ENCODE peak calls at places on chromosomes 13 and 19, in six cellular contexts. B, R, W, S, J and P are unnamed samples.

GRCh38 chr13:97067342-97067895 is 73.1 kb upstream of the OXGR1 start:
- DNase-seq in W (no peak), S (no peak), R (no peak), J (no peak), B (peak), P (no peak)

GRCh38 chr13:42651936-42652641 is 78.1 kb downstream of the TNFSF11 start:
- DNase-seq in J (no peak), B (no peak), R (no peak), W (no peak), S (no peak), P (no peak)

GRCh38 chr13:28267495-28267894 is 129.2 kb downstream of the PAN3 start:
- DNase-seq in S (no peak), B (no peak), J (no peak), W (no peak), R (no peak), P (no peak)

GRCh38 chr19:40519352-40520322 is 52.8 kb downstream of the SPTBN4 start:
- DNase-seq in B (no peak), W (no peak), S (no peak), R (peak), J (no peak), P (no peak)

GRCh38 chr13:51317262-51317661 is 22.2 kb upstream of the SERPINE3 start:
- DNase-seq in J (no peak), S (no peak), W (no peak), B (peak), R (no peak), P (no peak)

GRCh38 chr19:13154241-13154778 is 4.1 kb downstream of the IER2 start:
- DNase-seq in R (peak), W (peak), J (peak), B (peak), S (peak), P (peak)

GRCh38 chr13:49441846-49442245 is 2.0 kb downstream of the CAB39L start:
- DNase-seq in W (no peak), S (no peak), B (peak), J (no peak), R (no peak), P (no peak)

GRCh38 chr13:31090921-31091624 is 70.6 kb downstream of the HSPH1 start:
- DNase-seq in R (no peak), B (no peak), W (no peak), J (no peak), S (no peak), P (peak)

GRCh38 chr13:74931698-74932433 is 550.1 kb downstream of the TBC1D4 start:
- DNase-seq in J (no peak), R (no peak), B (peak), S (no peak), W (no peak), P (no peak)

GRCh38 chr19:55660404-55660803 is 5.6 kb downstream of the U2AF2 start:
- DNase-seq in J (no peak), W (no peak), R (no peak), B (no peak), S (no peak), P (no peak)

GRCh38 chr19:35142531-35143230 is 374 bp upstream of the FXYD7 start:
- DNase-seq in S (peak), W (no peak), B (no peak), J (no peak), R (peak), P (peak)
- TF ChIP-seq CTCF in S (peak), W (peak), B (peak), J (peak), R (peak), P (peak)

GRCh38 chr13:98476106-98476505 is 100.8 kb downstream of the STK24 start:
- DNase-seq in R (peak), J (no peak), S (no peak), W (no peak), B (no peak), P (no peak)
- H3K4me3 ChIP-seq in R (no peak), J (no peak), S (no peak), W (no peak), B (no peak), P (no peak)

GRCh38 chr19:51111606-51112005 is 3.4 kb upstream of the CTU1 start:
- DNase-seq in R (peak), B (no peak), S (no peak), J (no peak), W (peak), P (no peak)

GRCh38 chr19:51108805-51109146 is 567 bp upstream of the CTU1 start:
- DNase-seq in J (no peak), W (no peak), R (no peak), S (no peak), B (no peak), P (no peak)

GRCh38 chr19:51110666-51110971 is 2.4 kb upstream of the CTU1 start:
- DNase-seq in R (no peak), B (no peak), J (no peak), S (no peak), W (no peak), P (no peak)

GRCh38 chr19:51107406-51108065 is 673 bp downstream of the CTU1 start:
- DNase-seq in W (peak), J (no peak), B (peak), S (no peak), R (peak), P (peak)

DNA sequence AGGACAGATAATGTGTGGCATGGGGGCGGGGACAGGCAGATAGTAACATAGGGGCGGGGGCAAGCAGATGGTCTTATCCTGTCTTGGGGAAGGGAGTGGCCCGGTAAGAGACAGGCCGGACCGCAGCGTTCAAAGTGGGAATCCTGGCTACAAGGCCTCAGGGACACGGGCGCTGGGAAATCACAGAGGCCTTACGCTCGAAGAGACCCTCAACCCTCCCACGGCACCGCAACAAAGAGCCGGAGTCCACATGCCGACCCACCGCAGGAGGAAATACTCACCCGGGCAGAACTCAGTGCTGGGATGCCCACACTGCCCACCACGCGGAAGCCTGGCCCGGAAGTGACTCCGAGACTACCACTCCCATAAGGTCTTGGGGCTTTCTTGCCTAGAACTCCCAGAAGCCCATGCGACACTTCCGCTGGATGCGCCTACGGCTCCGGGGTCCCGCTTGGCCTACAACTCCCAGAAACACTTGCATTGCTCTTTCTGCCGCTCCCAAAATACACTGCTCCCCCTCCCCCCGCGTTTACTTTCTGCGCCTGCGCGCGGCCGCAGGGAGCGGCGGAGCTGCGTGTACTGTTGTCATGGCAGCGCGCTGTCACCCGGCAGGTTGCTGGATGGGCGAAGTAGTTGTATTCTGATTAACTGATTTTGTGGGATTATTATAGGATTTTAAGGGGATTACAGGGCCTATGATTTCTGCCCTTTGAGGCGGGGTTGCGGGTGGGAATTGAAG is at the start of gene CTU1:
- DNase-seq in R (peak), S (peak), W (peak), B (peak), J (peak), P (peak)
- TF ChIP-seq CTCF in R (no peak), S (no peak), W (no peak), B (no peak), J (no peak), P (no peak)

GRCh38 chr19:4374451-4375163 is 25.7 kb downstream of the SH3GL1 start:
- DNase-seq in R (no peak), J (peak), B (peak), W (peak), S (no peak), P (no peak)
- H3K4me3 ChIP-seq in R (no peak), J (no peak), B (no peak), W (peak), S (no peak), P (no peak)

DNA sequence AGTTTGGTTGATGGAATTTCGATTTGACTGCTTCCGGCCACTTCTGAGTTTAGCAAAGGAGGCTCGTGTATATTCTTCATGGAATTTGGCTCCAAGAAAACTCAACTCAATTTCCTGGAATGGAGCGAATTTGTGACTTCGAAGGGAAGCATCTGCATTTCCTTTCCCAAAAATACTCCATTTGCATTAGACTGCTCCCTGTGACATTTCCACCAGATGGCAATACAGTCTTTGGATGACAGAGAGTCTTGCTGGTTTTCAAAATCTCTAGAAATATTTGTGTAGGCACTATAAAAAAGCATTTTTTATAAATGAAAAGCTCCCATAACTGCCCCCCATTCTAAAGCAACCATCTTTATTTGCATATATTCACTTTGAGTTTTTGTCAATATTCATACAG is 4.1 kb downstream of the C1QTNF9 start:
- DNase-seq in R (no peak), S (no peak), J (no peak), W (no peak), B (peak), P (no peak)
- TF ChIP-seq CTCF in R (peak), S (peak), J (peak), W (peak), B (peak), P (peak)